ENCODE peak calls at places on chromosomes 1 and 21, in four cellular contexts. A is neural crest cell; X is WTC11; G is stimulated activated CD4-positive, alpha-beta T cell treated with anti-CD3 and anti-CD28 coated beads, Interleukin-1b, Interleukin-23, amount 100 ng/mL, for 1 hour. M is an unnamed sample.

GRCh38 chr1:204102719-204103118 is 29.8 kb downstream of the SOX13 start:
- DNase-seq in A (no peak), X (no peak), G (no peak), M (no peak)

GRCh38 chr1:15341228-15341627 is 68.5 kb upstream of the EFHD2 start:
- DNase-seq in A (no peak), X (no peak), G (no peak), M (no peak)

GRCh38 chr1:185227161-185227560 is 70.2 kb downstream of the SWT1 start:
- DNase-seq in A (no peak), X (no peak), G (no peak), M (no peak)

GRCh38 chr1:6447818-6448748 is 17.9 kb downstream of the TNFRSF25 start:
- DNase-seq in A (no peak), X (peak), G (no peak), M (peak)

GRCh38 chr1:1788646-1789431 is 10.6 kb upstream of the NADK start:
- DNase-seq in A (no peak), X (peak), G (no peak), M (no peak)

GRCh38 chr1:116709666-116710167 is 42.2 kb upstream of the IGSF3 start:
- DNase-seq in A (no peak), X (no peak), G (no peak), M (no peak)

GRCh38 chr1:966135-966602 is at the start of gene PLEKHN1:
- DNase-seq in A (no peak), X (peak), G (no peak), M (no peak)

GRCh38 chr21:45479691-45480675 is 62.3 kb downstream of the SLC19A1 start:
- DNase-seq in A (no peak), X (no peak), G (no peak), M (no peak)

GRCh38 chr1:2556277-2557145 is at the start of gene TNFRSF14:
- DNase-seq in A (no peak), X (no peak), G (no peak), M (peak)

GRCh38 chr21:42532466-42533181 is 19.0 kb downstream of the SLC37A1 start:
- DNase-seq in A (no peak), X (no peak), G (no peak), M (no peak)

GRCh38 chr1:53090227-53091147 is 28.5 kb downstream of the PODN start:
- DNase-seq in A (no peak), X (no peak), G (no peak), M (no peak)

GRCh38 chr1:11982010-11982392 is 1.8 kb downstream of the MFN2 start:
- DNase-seq in A (no peak), X (no peak), G (no peak), M (no peak)

GRCh38 chr1:93042134-93042821 is 36.8 kb upstream of the MTF2 start:
- DNase-seq in A (no peak), X (no peak), G (peak), M (peak)

GRCh38 chr1:58529288-58529687 is 17.2 kb downstream of the OMA1 start:
- DNase-seq in A (no peak), X (no peak), G (no peak), M (no peak)

GRCh38 chr1:202858306-202858705 is 30.6 kb downstream of the RABIF start:
- DNase-seq in A (no peak), X (no peak), G (no peak), M (no peak)

GRCh38 chr1:51627672-51628071 is 10.8 kb downstream of the OSBPL9 start:
- DNase-seq in A (no peak), X (no peak), G (no peak), M (no peak)

GRCh38 chr1:33391669-33392068 is 39.2 kb downstream of the PHC2 start:
- DNase-seq in A (no peak), X (no peak), G (no peak), M (no peak)

GRCh38 chr21:42627527-42628289 is 25.7 kb upstream of the PDE9A start:
- DNase-seq in A (no peak), X (no peak), G (no peak), M (no peak)

GRCh38 chr1:163071381-163072255 is 2.5 kb downstream of the RGS4 start:
- DNase-seq in A (peak), X (peak), G (no peak), M (no peak)

GRCh38 chr1:12556368-12556930 is 61.6 kb downstream of the DHRS3 start:
- DNase-seq in A (no peak), X (no peak), G (no peak), M (no peak)

GRCh38 chr1:80529546-80529945 is 1271.2 kb upstream of the ADGRL2 start:
- DNase-seq in A (no peak), X (no peak), G (no peak), M (no peak)

GRCh38 chr1:156584813-156585212 is 5.3 kb downstream of the TTC24 start:
- DNase-seq in A (no peak), X (peak), G (no peak), M (no peak)

GRCh38 chr1:27522148-27522859 is 32.3 kb upstream of the WASF2 start:
- DNase-seq in A (no peak), X (no peak), G (peak), M (no peak)

M was measured in effector memory CD4-positive, alpha-beta T cell.